ENCODE peak calls at places on chromosomes 16 and 17, in nine cellular contexts. One of them, this sample, is unnamed.

GRCh38 chr16:68348645-68349445 is 38.0 kb downstream of the PRMT7 start:
- DNase-seq in colonic mucosa: no peak
- DNase-seq in stomach: no peak
- DNase-seq in T-helper 17 cell: no peak
- DNase-seq in body of pancreas: no peak
- DNase-seq in transverse colon: no peak
- DNase-seq in H9: no peak
- DNase-seq in small intestine: no peak
- DNase-seq in left ventricle myocardium inferior: no peak
- DNase-seq in this sample: no peak

GRCh38 chr17:77811521-77811920 is 147.0 kb upstream of the TNRC6C start:
- DNase-seq in colonic mucosa: no peak
- DNase-seq in stomach: no peak
- DNase-seq in T-helper 17 cell: no peak
- DNase-seq in body of pancreas: no peak
- DNase-seq in transverse colon: no peak
- DNase-seq in H9: peak; percentile 28
- DNase-seq in small intestine: no peak
- DNase-seq in left ventricle myocardium inferior: no peak
- DNase-seq in this sample: peak; percentile 50

GRCh38 chr16:1871974-1872635 is at the start of gene MEIOB:
- DNase-seq in colonic mucosa: peak; percentile 63
- DNase-seq in stomach: no peak
- DNase-seq in T-helper 17 cell: peak; percentile 13
- DNase-seq in body of pancreas: peak; percentile 58
- DNase-seq in transverse colon: peak; percentile 30
- DNase-seq in H9: peak; percentile 90
- DNase-seq in small intestine: peak; percentile 57
- DNase-seq in left ventricle myocardium inferior: no peak
- DNase-seq in this sample: no peak

GRCh38 chr16:1621851-1622250 is 9.7 kb downstream of the CRAMP1 start:
- DNase-seq in colonic mucosa: no peak
- DNase-seq in stomach: no peak
- DNase-seq in T-helper 17 cell: no peak
- DNase-seq in body of pancreas: no peak
- DNase-seq in transverse colon: no peak
- DNase-seq in H9: no peak
- DNase-seq in small intestine: no peak
- DNase-seq in left ventricle myocardium inferior: no peak
- DNase-seq in this sample: no peak

GRCh38 chr17:46851029-46851741 is at the start of gene WNT9B:
- DNase-seq in colonic mucosa: peak; percentile 78
- DNase-seq in stomach: peak; percentile 57
- DNase-seq in T-helper 17 cell: no peak
- DNase-seq in body of pancreas: peak; percentile 55
- DNase-seq in transverse colon: peak; percentile 75
- DNase-seq in H9: peak; percentile 93
- DNase-seq in small intestine: peak; percentile 89
- DNase-seq in left ventricle myocardium inferior: no peak
- DNase-seq in this sample: no peak

GRCh38 chr16:67114793-67115192 is 5.1 kb downstream of the PHAF1 start:
- DNase-seq in colonic mucosa: no peak
- DNase-seq in stomach: no peak
- DNase-seq in T-helper 17 cell: no peak
- DNase-seq in body of pancreas: no peak
- DNase-seq in transverse colon: no peak
- DNase-seq in H9: no peak
- DNase-seq in small intestine: no peak
- DNase-seq in left ventricle myocardium inferior: no peak
- DNase-seq in this sample: no peak

GRCh38 chr16:61323456-61323855 is 712.8 kb downstream of the CDH8 start:
- DNase-seq in colonic mucosa: no peak
- DNase-seq in stomach: no peak
- DNase-seq in T-helper 17 cell: no peak
- DNase-seq in body of pancreas: no peak
- DNase-seq in transverse colon: no peak
- DNase-seq in H9: no peak
- DNase-seq in small intestine: no peak
- DNase-seq in left ventricle myocardium inferior: no peak
- DNase-seq in this sample: no peak

GRCh38 chr17:77441130-77441920 is 300.6 kb downstream of the SEC14L1 start:
- DNase-seq in colonic mucosa: peak; percentile 40
- DNase-seq in stomach: no peak
- DNase-seq in T-helper 17 cell: peak; percentile 61
- DNase-seq in body of pancreas: no peak
- DNase-seq in transverse colon: peak; percentile 57
- DNase-seq in H9: no peak
- DNase-seq in small intestine: peak; percentile 63
- DNase-seq in left ventricle myocardium inferior: no peak
- DNase-seq in this sample: no peak

GRCh38 chr17:28849281-28849680 is 5.5 kb upstream of the ERAL1 start:
- DNase-seq in colonic mucosa: no peak
- DNase-seq in stomach: no peak
- DNase-seq in T-helper 17 cell: no peak
- DNase-seq in body of pancreas: no peak
- DNase-seq in transverse colon: no peak
- DNase-seq in H9: no peak
- DNase-seq in small intestine: no peak
- DNase-seq in left ventricle myocardium inferior: no peak
- DNase-seq in this sample: no peak

GRCh38 chr17:3513305-3514035 is 37.7 kb downstream of the ASPA start:
- DNase-seq in colonic mucosa: no peak
- DNase-seq in stomach: no peak
- DNase-seq in T-helper 17 cell: no peak
- DNase-seq in body of pancreas: no peak
- DNase-seq in transverse colon: no peak
- DNase-seq in H9: no peak
- DNase-seq in small intestine: no peak
- DNase-seq in left ventricle myocardium inferior: no peak
- DNase-seq in this sample: no peak

GRCh38 chr17:4733073-4733531 is 1.9 kb downstream of the MED11 start:
- DNase-seq in colonic mucosa: no peak
- DNase-seq in stomach: no peak
- DNase-seq in T-helper 17 cell: no peak
- DNase-seq in body of pancreas: no peak
- DNase-seq in transverse colon: no peak
- DNase-seq in H9: no peak
- DNase-seq in small intestine: no peak
- DNase-seq in left ventricle myocardium inferior: no peak
- DNase-seq in this sample: no peak

GRCh38 chr16:25006504-25007055 is 8.6 kb downstream of the ARHGAP17 start:
- DNase-seq in colonic mucosa: no peak
- DNase-seq in stomach: no peak
- DNase-seq in T-helper 17 cell: no peak
- DNase-seq in body of pancreas: no peak
- DNase-seq in transverse colon: peak; percentile 39
- DNase-seq in H9: no peak
- DNase-seq in small intestine: peak; percentile 71
- DNase-seq in left ventricle myocardium inferior: no peak
- DNase-seq in this sample: peak; percentile 55

GRCh38 chr16:79801550-79802090 is 201.1 kb upstream of the MAF start:
- DNase-seq in colonic mucosa: no peak
- DNase-seq in stomach: no peak
- DNase-seq in T-helper 17 cell: no peak
- DNase-seq in body of pancreas: no peak
- DNase-seq in transverse colon: no peak
- DNase-seq in H9: no peak
- DNase-seq in small intestine: no peak
- DNase-seq in left ventricle myocardium inferior: no peak
- DNase-seq in this sample: peak; percentile 28

GRCh38 chr17:79657036-79657435 is 46.2 kb upstream of the RBFOX3 start:
- DNase-seq in colonic mucosa: no peak
- DNase-seq in stomach: no peak
- DNase-seq in T-helper 17 cell: no peak
- DNase-seq in body of pancreas: no peak
- DNase-seq in transverse colon: no peak
- DNase-seq in H9: peak; percentile 25
- DNase-seq in small intestine: no peak
- DNase-seq in left ventricle myocardium inferior: no peak
- DNase-seq in this sample: no peak

GRCh38 chr16:65657051-65657450 is 535.2 kb upstream of the CDH11 start:
- DNase-seq in colonic mucosa: no peak
- DNase-seq in stomach: no peak
- DNase-seq in T-helper 17 cell: no peak
- DNase-seq in body of pancreas: no peak
- DNase-seq in transverse colon: no peak
- DNase-seq in H9: no peak
- DNase-seq in small intestine: no peak
- DNase-seq in left ventricle myocardium inferior: no peak
- DNase-seq in this sample: no peak

GRCh38 chr16:81457326-81458133 is 12.9 kb downstream of the CMIP start:
- DNase-seq in colonic mucosa: no peak
- DNase-seq in stomach: no peak
- DNase-seq in T-helper 17 cell: no peak
- DNase-seq in body of pancreas: no peak
- DNase-seq in transverse colon: no peak
- DNase-seq in H9: no peak
- DNase-seq in small intestine: peak; percentile 88
- DNase-seq in left ventricle myocardium inferior: no peak
- DNase-seq in this sample: peak; percentile 68

GRCh38 chr16:71443714-71444113 is 1.9 kb upstream of the TLE7 start:
- DNase-seq in colonic mucosa: no peak
- DNase-seq in stomach: no peak
- DNase-seq in T-helper 17 cell: no peak
- DNase-seq in body of pancreas: no peak
- DNase-seq in transverse colon: no peak
- DNase-seq in H9: no peak
- DNase-seq in small intestine: no peak
- DNase-seq in left ventricle myocardium inferior: no peak
- DNase-seq in this sample: no peak
- H3K9me3 ChIP-seq in colonic mucosa: peaks cover 19% of the 10 kb centered on the region
- H3K9me3 ChIP-seq in stomach: peaks cover 79% of the 10 kb centered on the region
- H3K9me3 ChIP-seq in T-helper 17 cell: peaks cover 16% of the 10 kb centered on the region
- H3K9me3 ChIP-seq in body of pancreas: peaks cover 52% of the 10 kb centered on the region
- H3K9me3 ChIP-seq in transverse colon: peaks cover 49% of the 10 kb centered on the region
- H3K9me3 ChIP-seq in H9: peaks cover 20% of the 10 kb centered on the region
- H3K9me3 ChIP-seq in small intestine: peaks cover 2% of the 10 kb centered on the region
- H3K9me3 ChIP-seq in left ventricle myocardium inferior: peaks cover 83% of the 10 kb centered on the region
- H3K9me3 ChIP-seq in this sample: peaks cover 36% of the 10 kb centered on the region

DNA sequence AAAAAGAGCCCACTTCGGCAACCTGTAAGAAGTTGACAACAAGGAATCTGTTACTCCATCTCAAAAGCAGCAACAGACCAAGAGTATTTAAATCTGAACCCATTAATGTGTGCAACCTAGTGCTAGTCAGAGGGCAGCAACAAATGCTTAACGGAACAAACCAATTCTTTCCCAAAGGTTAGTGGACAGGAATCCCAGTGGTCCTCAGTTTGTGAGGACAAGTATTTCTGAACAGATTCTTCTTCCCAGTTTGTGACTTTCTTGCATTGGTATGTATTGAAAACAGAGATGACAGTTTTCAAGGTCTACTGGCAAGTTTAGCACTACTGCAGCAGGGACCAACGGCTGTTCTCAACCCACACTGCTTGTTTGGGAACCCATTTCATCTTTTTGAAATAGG is 2.9 kb downstream of the RPL26 start:
- DNase-seq in colonic mucosa: no peak
- DNase-seq in stomach: no peak
- DNase-seq in T-helper 17 cell: no peak
- DNase-seq in body of pancreas: no peak
- DNase-seq in transverse colon: no peak
- DNase-seq in H9: no peak
- DNase-seq in small intestine: no peak
- DNase-seq in left ventricle myocardium inferior: no peak
- DNase-seq in this sample: no peak
- H3K9me3 ChIP-seq in colonic mucosa: no peaks in the 10 kb centered on the region
- H3K9me3 ChIP-seq in stomach: no peaks in the 10 kb centered on the region
- H3K9me3 ChIP-seq in T-helper 17 cell: no peaks in the 10 kb centered on the region
- H3K9me3 ChIP-seq in body of pancreas: no peaks in the 10 kb centered on the region
- H3K9me3 ChIP-seq in transverse colon: no peaks in the 10 kb centered on the region
- H3K9me3 ChIP-seq in H9: no peaks in the 10 kb centered on the region
- H3K9me3 ChIP-seq in small intestine: no peaks in the 10 kb centered on the region
- H3K9me3 ChIP-seq in left ventricle myocardium inferior: no peaks in the 10 kb centered on the region
- H3K9me3 ChIP-seq in this sample: no peaks in the 10 kb centered on the region

GRCh38 chr16:78731785-78732184 is 632.3 kb downstream of the WWOX start:
- DNase-seq in colonic mucosa: no peak
- DNase-seq in stomach: no peak
- DNase-seq in T-helper 17 cell: no peak
- DNase-seq in body of pancreas: no peak
- DNase-seq in transverse colon: no peak
- DNase-seq in H9: no peak
- DNase-seq in small intestine: no peak
- DNase-seq in left ventricle myocardium inferior: no peak
- DNase-seq in this sample: no peak
- H3K9me3 ChIP-seq in colonic mucosa: no peaks in the 10 kb centered on the region
- H3K9me3 ChIP-seq in stomach: no peaks in the 10 kb centered on the region
- H3K9me3 ChIP-seq in T-helper 17 cell: no peaks in the 10 kb centered on the region
- H3K9me3 ChIP-seq in body of pancreas: no peaks in the 10 kb centered on the region
- H3K9me3 ChIP-seq in transverse colon: no peaks in the 10 kb centered on the region
- H3K9me3 ChIP-seq in H9: no peaks in the 10 kb centered on the region
- H3K9me3 ChIP-seq in small intestine: no peaks in the 10 kb centered on the region
- H3K9me3 ChIP-seq in left ventricle myocardium inferior: no peaks in the 10 kb centered on the region
- H3K9me3 ChIP-seq in this sample: no peaks in the 10 kb centered on the region

GRCh38 chr17:80694992-80695912 is 150.6 kb downstream of the RPTOR start:
- DNase-seq in colonic mucosa: no peak
- DNase-seq in stomach: no peak
- DNase-seq in T-helper 17 cell: no peak
- DNase-seq in body of pancreas: peak; percentile 33
- DNase-seq in transverse colon: no peak
- DNase-seq in H9: no peak
- DNase-seq in small intestine: peak; percentile 42
- DNase-seq in left ventricle myocardium inferior: no peak
- DNase-seq in this sample: peak; percentile 16
- H3K9me3 ChIP-seq in colonic mucosa: no peaks in the 10 kb centered on the region
- H3K9me3 ChIP-seq in stomach: no peaks in the 10 kb centered on the region
- H3K9me3 ChIP-seq in T-helper 17 cell: no peaks in the 10 kb centered on the region
- H3K9me3 ChIP-seq in body of pancreas: no peaks in the 10 kb centered on the region
- H3K9me3 ChIP-seq in transverse colon: no peaks in the 10 kb centered on the region
- H3K9me3 ChIP-seq in H9: no peaks in the 10 kb centered on the region
- H3K9me3 ChIP-seq in small intestine: no peaks in the 10 kb centered on the region
- H3K9me3 ChIP-seq in left ventricle myocardium inferior: no peaks in the 10 kb centered on the region
- H3K9me3 ChIP-seq in this sample: no peaks in the 10 kb centered on the region

DNA sequence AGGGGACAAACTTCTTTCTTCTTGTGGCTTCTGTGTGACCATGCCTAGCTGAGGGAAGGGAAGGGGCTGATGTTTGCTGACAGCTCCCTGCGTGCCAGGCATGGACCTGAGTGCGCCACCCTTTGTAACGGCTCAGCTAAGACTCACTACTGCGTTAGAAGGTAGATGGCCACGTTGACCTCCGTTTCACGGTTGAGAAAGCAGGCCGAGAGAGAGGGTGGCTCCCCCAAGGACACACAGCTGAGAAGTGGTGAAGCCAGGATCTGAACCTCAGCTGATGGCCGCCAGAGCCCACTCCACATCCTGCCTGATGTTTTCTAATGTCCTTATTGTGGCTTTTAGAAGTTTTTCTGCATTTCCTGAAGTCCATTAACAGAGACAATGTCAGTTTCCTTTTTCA is 45.1 kb downstream of the RGS9 start:
- DNase-seq in colonic mucosa: no peak
- DNase-seq in stomach: no peak
- DNase-seq in T-helper 17 cell: no peak
- DNase-seq in body of pancreas: no peak
- DNase-seq in transverse colon: no peak
- DNase-seq in H9: no peak
- DNase-seq in small intestine: no peak
- DNase-seq in left ventricle myocardium inferior: no peak
- DNase-seq in this sample: no peak
- H3K9me3 ChIP-seq in colonic mucosa: no peaks in the 10 kb centered on the region
- H3K9me3 ChIP-seq in stomach: no peaks in the 10 kb centered on the region
- H3K9me3 ChIP-seq in T-helper 17 cell: no peaks in the 10 kb centered on the region
- H3K9me3 ChIP-seq in body of pancreas: no peaks in the 10 kb centered on the region
- H3K9me3 ChIP-seq in transverse colon: no peaks in the 10 kb centered on the region
- H3K9me3 ChIP-seq in H9: no peaks in the 10 kb centered on the region
- H3K9me3 ChIP-seq in small intestine: no peaks in the 10 kb centered on the region
- H3K9me3 ChIP-seq in left ventricle myocardium inferior: no peaks in the 10 kb centered on the region
- H3K9me3 ChIP-seq in this sample: no peaks in the 10 kb centered on the region